ENCODE peak calls at places on chromosomes 1 and 21, in seven cellular contexts. L is A549, R is SK-N-SH, U is HCT116, Q is K562, I is HepG2, H is GM12878. O is an unnamed sample.

GRCh38 chr1:91980663-91981062 is 31.5 kb downstream of the BRDT start:
- DNase-seq in L (no peak), R (no peak), U (no peak), Q (no peak), I (no peak), H (no peak), O (no peak)

GRCh38 chr1:53305650-53306049 is 22.2 kb downstream of the LRP8 start:
- DNase-seq in L (no peak), R (no peak), U (no peak), Q (no peak), I (no peak), H (no peak), O (no peak)

GRCh38 chr1:61844006-61844405 is 101.7 kb downstream of the PATJ start:
- DNase-seq in L (no peak), R (no peak), U (no peak), Q (no peak), I (no peak), H (no peak), O (no peak)

GRCh38 chr1:152884966-152885624 is 7.0 kb downstream of the SMCP start:
- DNase-seq in L (no peak), R (no peak), U (no peak), Q (no peak), I (no peak), H (no peak), O (no peak)

GRCh38 chr1:1758692-1759455 is 19.4 kb downstream of the NADK start:
- DNase-seq in L (peak), R (no peak), U (peak), Q (peak), I (no peak), H (no peak), O (no peak)

GRCh38 chr1:19046972-19047371 is 90.5 kb upstream of the IFFO2 start:
- DNase-seq in L (no peak), R (no peak), U (no peak), Q (no peak), I (no peak), H (no peak), O (no peak)

GRCh38 chr1:236311040-236311439 is 29.3 kb upstream of the ERO1B start:
- DNase-seq in L (no peak), R (no peak), U (no peak), Q (peak), I (peak), H (no peak), O (no peak)

GRCh38 chr1:115280073-115280472 is 58.0 kb downstream of the NGF start:
- DNase-seq in L (no peak), R (peak), U (no peak), Q (no peak), I (no peak), H (no peak), O (no peak)

GRCh38 chr1:105427543-105427942 is 1628.9 kb upstream of the PRMT6 start:
- DNase-seq in L (no peak), R (no peak), U (no peak), Q (no peak), I (no peak), H (no peak), O (no peak)

GRCh38 chr1:164756741-164757140 is 197.8 kb downstream of the PBX1 start:
- DNase-seq in L (no peak), R (no peak), U (no peak), Q (no peak), I (no peak), H (no peak), O (no peak)

GRCh38 chr21:18369115-18369514 is 34.5 kb downstream of the TMPRSS15 start:
- DNase-seq in L (no peak), R (peak), U (no peak), Q (no peak), I (peak), H (no peak), O (peak)

GRCh38 chr1:17887646-17888395 is 132.7 kb downstream of the ACTL8 start:
- DNase-seq in L (no peak), R (no peak), U (no peak), Q (no peak), I (no peak), H (no peak), O (no peak)

GRCh38 chr1:236685917-236686814 is at the start of gene ACTN2:
- DNase-seq in L (peak), R (peak), U (no peak), Q (peak), I (no peak), H (no peak), O (peak)

GRCh38 chr1:81298321-81298720 is 502.4 kb upstream of the ADGRL2 start:
- DNase-seq in L (no peak), R (no peak), U (no peak), Q (no peak), I (no peak), H (no peak), O (no peak)

GRCh38 chr1:178933709-178934573 is 63.1 kb upstream of the ANGPTL1 start:
- DNase-seq in L (no peak), R (no peak), U (no peak), Q (no peak), I (no peak), H (no peak), O (no peak)

GRCh38 chr1:48030696-48031365 is 33.6 kb upstream of the TRABD2B start:
- DNase-seq in L (no peak), R (no peak), U (no peak), Q (no peak), I (no peak), H (no peak), O (no peak)

GRCh38 chr1:28602536-28603439 is 10.7 kb downstream of the RAB42 start:
- DNase-seq in L (peak), R (peak), U (no peak), Q (peak), I (peak), H (no peak), O (peak)
- H3K4me2 ChIP-seq in L (no peak), R (peak), U (peak), Q (no peak), I (no peak), H (no peak), O (no peak)

GRCh38 chr1:240706150-240706904 is 94.4 kb upstream of the GREM2 start:
- DNase-seq in L (no peak), R (no peak), U (no peak), Q (no peak), I (no peak), H (no peak), O (no peak)
- TF ChIP-seq REST in L (no peak), R (no peak), U (no peak), Q (no peak), I (no peak), H (no peak), O (no peak)

GRCh38 chr1:193201021-193201420 is 14.6 kb upstream of the B3GALT2 start:
- DNase-seq in L (no peak), R (no peak), U (no peak), Q (no peak), I (peak), H (no peak), O (no peak)

DNA sequence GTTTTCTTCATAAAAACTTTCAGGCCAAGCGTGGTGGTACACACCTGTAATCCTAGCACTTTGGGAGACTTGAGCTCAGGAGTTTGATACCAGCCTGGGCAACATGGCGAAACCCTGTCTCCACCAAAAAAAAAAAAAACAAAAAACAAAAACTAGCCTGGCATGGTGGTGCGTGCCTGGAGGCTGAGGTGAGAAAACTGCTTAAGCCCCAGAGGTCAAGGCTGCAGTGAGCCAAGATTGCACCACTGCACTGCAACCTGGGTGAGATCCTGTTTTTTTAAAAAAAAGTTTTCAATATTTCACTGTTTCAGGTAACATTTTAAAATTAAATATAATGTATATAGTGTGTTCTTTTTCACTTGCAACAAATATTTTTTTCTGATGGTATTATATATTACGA is 13.5 kb upstream of the B3GALT2 start:
- DNase-seq in L (no peak), R (no peak), U (no peak), Q (no peak), I (no peak), H (no peak), O (no peak)
- H3K4me2 ChIP-seq in L (no peak), R (no peak), U (no peak), Q (no peak), I (no peak), H (no peak), O (no peak)

GRCh38 chr1:51627672-51628071 is 10.8 kb downstream of the OSBPL9 start:
- DNase-seq in L (no peak), R (peak), U (no peak), Q (peak), I (peak), H (no peak), O (peak)
- TF ChIP-seq REST in L (no peak), R (no peak), U (no peak), Q (no peak), I (no peak), H (no peak), O (no peak)

GRCh38 chr1:26861286-26861701 is 1.7 kb upstream of the SFN start:
- DNase-seq in L (peak), R (no peak), U (peak), Q (peak), I (no peak), H (no peak), O (peak)
- H3K4me2 ChIP-seq in L (peak), R (no peak), U (peak), Q (no peak), I (no peak), H (no peak), O (no peak)

DNA sequence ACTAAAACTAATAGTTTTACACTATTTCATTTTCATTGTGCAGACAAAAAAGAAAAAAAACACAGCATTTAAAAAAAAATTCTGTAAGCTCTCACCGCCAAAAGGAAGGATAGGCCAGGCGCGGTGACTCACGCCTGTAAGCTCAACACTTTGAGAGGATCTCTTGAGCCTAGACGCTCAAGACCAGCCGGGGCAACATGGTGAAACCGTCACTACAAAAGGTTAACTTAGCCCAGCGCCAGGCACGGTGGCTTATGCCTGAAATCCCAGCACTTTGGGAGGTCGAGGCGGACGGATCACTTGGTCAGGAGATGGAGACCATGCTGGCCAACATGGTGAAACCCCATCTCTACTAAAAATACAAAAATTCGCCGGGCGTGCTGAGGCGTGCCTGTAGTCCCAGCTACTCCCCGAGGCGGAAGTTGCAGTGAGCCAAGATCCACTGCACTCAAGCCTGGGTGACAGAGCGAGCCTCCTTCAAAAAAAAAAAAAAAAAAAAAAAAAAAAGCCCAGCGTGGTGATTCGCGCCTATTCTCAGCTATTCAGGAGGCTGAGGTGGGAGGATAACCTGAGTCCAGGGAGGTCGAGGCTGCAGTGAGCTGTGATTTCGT is 14.3 kb upstream of the SPEN start:
- DNase-seq in L (no peak), R (no peak), U (peak), Q (peak), I (no peak), H (no peak), O (peak)
- TF ChIP-seq REST in L (no peak), R (no peak), U (no peak), Q (peak), I (no peak), H (no peak), O (no peak)

DNA sequence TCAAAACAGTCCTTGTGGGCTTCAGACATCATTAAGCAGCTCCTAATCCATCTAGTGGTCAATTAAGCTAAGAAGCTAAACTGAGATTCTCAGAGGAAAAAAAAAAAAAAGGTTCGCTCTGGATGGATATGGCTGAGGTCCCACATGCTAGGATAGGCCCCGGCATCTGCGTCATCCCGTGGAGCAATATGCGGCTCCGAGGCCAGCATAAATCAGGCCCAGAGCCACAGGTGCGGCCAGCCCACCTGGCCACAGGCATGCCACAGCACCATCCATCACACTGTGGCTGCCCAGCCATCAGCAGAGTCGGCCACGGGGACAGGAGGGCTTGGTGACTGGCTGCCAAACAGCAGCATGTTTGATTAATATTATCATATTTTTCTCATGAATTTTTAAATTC is 106.9 kb upstream of the TIAM1 start:
- DNase-seq in L (no peak), R (no peak), U (no peak), Q (no peak), I (no peak), H (no peak), O (no peak)
- H3K4me2 ChIP-seq in L (no peak), R (no peak), U (no peak), Q (no peak), I (no peak), H (no peak), O (no peak)

DNA sequence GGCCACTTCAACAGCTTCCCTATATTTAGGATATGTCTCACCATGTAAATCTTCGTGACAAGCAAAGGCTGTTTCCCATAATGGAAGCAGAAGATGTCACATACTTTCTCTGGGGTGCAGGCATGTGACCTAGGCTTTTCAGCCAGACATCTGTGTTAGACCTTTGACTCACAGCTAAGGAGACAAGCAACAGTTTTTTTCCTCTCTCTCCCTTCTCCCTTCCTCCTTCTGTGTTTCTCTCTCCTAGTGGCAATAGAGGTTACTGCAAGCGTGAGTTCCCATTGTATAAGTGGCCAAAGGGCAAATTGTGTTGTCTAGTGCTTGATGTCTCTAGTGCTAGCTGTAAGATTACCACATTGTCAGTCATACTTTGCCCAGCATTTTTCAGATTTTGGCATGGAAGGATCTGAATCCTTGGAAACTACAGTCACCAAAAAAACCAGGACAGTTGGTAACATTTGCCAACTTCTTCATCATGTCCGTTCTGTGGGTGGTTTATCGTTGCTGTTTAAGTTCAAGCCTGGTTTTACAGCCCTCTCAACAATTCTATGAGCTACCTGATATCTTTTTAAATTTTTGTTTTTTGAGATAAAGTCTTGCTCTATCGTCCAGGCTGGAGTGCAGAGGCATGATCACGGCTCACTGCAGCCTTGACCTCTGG is 44.4 kb upstream of the RABGAP1L start:
- DNase-seq in L (peak), R (peak), U (peak), Q (peak), I (peak), H (no peak), O (peak)
- TF ChIP-seq REST in L (no peak), R (no peak), U (no peak), Q (no peak), I (no peak), H (no peak), O (no peak)

DNA sequence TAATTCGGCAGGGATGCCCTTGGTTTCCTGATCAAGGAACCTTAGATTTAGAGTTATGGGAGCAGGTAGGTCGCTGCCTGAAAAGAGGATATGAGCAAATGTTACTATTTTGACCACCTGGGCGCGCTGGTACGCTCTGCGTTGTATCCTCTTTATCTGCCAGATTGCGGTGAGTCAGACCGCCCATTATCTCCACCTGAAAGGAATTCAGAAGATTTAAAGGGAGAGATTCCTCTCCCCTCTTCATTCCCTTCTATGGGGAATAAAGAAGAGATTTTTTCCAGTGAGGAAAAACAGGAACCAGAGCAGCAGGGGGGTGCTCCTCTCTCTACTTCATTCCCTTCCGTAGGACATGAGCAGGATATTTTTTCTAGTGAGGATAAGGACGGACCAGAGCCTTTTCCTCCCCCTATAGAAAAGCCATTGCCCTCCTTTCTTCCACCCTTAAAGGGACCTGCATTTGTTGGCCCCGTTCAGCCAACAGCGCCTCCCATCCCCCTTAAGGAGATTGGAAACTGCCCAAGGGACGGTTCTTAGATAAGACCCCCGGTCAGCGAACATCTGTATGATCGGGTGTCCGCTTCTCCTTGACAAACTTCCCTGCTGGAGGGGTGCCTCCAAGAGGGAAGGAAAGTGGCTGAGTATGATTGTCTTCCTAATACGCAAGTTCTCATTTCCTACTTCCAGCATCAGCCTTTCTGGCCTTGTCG is 34.1 kb downstream of the CLCA1 start:
- DNase-seq in L (no peak), R (no peak), U (no peak), Q (peak), I (peak), H (no peak), O (peak)
- H3K4me2 ChIP-seq in L (peak), R (no peak), U (no peak), Q (no peak), I (peak), H (peak), O (peak)

GRCh38 chr21:39055167-39055767 is 128.0 kb downstream of the PSMG1 start:
- DNase-seq in L (no peak), R (no peak), U (no peak), Q (no peak), I (no peak), H (no peak), O (no peak)
- TF ChIP-seq REST in L (no peak), R (no peak), U (no peak), Q (no peak), I (no peak), H (no peak), O (no peak)